ENCODE peak calls at places on chromosome 4, in five cellular contexts. One of them, this sample, is unnamed.
A peak's percentile ranks its signal among the peaks of the same experiment; 100 is the strongest.

GRCh38 chr4:189202869-189203271 is 737.8 kb upstream of the FRG1 start:
- DNase-seq in Kasumi-1: no peak
- DNase-seq in fibroblast of mammary gland: peak; percentile 63
- DNase-seq in T-helper 9 cell: no peak
- DNase-seq in occipital lobe: no peak
- DNase-seq in this sample: no peak

GRCh38 chr4:28151314-28151713 is 1290.7 kb downstream of the STIM2 start:
- DNase-seq in fibroblast of mammary gland: no peak
- DNase-seq in Kasumi-1: no peak
- DNase-seq in occipital lobe: no peak
- DNase-seq in T-helper 9 cell: no peak
- DNase-seq in this sample: no peak

GRCh38 chr4:142331646-142332045 is 514.5 kb downstream of the INPP4B start:
- DNase-seq in Kasumi-1: no peak
- DNase-seq in occipital lobe: no peak
- DNase-seq in fibroblast of mammary gland: peak; percentile 34
- DNase-seq in T-helper 9 cell: no peak
- DNase-seq in this sample: no peak

GRCh38 chr4:26151615-26152014 is 169.2 kb upstream of the RBPJ start:
- DNase-seq in T-helper 9 cell: no peak
- DNase-seq in Kasumi-1: no peak
- DNase-seq in fibroblast of mammary gland: peak; percentile 74
- DNase-seq in occipital lobe: no peak
- DNase-seq in this sample: no peak

GRCh38 chr4:110621839-110622751 is 782 bp downstream of the PITX2 start:
- DNase-seq in fibroblast of mammary gland: peak; percentile 18
- DNase-seq in Kasumi-1: no peak
- DNase-seq in occipital lobe: no peak
- DNase-seq in T-helper 9 cell: no peak
- DNase-seq in this sample: no peak

GRCh38 chr4:155758500-155759371 is at the start of gene GUCY1B1:
- DNase-seq in T-helper 9 cell: peak; percentile 3
- DNase-seq in Kasumi-1: peak; percentile 97
- DNase-seq in fibroblast of mammary gland: peak; percentile 93
- DNase-seq in occipital lobe: peak; percentile 96
- DNase-seq in this sample: peak; percentile 39

GRCh38 chr4:37685726-37686372 is 327 bp downstream of the RELL1 start:
- DNase-seq in fibroblast of mammary gland: no peak
- DNase-seq in occipital lobe: no peak
- DNase-seq in Kasumi-1: peak; percentile 67
- DNase-seq in T-helper 9 cell: peak; percentile 49
- DNase-seq in this sample: peak; percentile 33

GRCh38 chr4:112185740-112186670 is 40.8 kb downstream of the FAM241A start:
- DNase-seq in fibroblast of mammary gland: peak; percentile 15
- DNase-seq in Kasumi-1: peak; percentile 73
- DNase-seq in T-helper 9 cell: no peak
- DNase-seq in occipital lobe: no peak
- DNase-seq in this sample: no peak

GRCh38 chr4:120616-121015 is 3.7 kb upstream of the ZNF718 start:
- DNase-seq in occipital lobe: no peak
- DNase-seq in Kasumi-1: no peak
- DNase-seq in T-helper 9 cell: no peak
- DNase-seq in fibroblast of mammary gland: no peak
- DNase-seq in this sample: no peak

GRCh38 chr4:89599026-89599425 is 237.9 kb downstream of the SNCA start:
- DNase-seq in Kasumi-1: no peak
- DNase-seq in occipital lobe: no peak
- DNase-seq in fibroblast of mammary gland: peak; percentile 42
- DNase-seq in T-helper 9 cell: no peak
- DNase-seq in this sample: no peak

GRCh38 chr4:74033721-74034120 is 4.8 kb downstream of the CXCL3 start:
- DNase-seq in occipital lobe: no peak
- DNase-seq in Kasumi-1: no peak
- DNase-seq in fibroblast of mammary gland: peak; percentile 74
- DNase-seq in T-helper 9 cell: no peak
- DNase-seq in this sample: no peak

This sample was measured in T-helper 17 cell.